ENCODE peak calls at places on chromosomes 11 and 22, in seven cellular contexts. U, Z, M, R, F, C and E are unnamed samples.

GRCh38 chr11:105718641-105719040 is 108.8 kb downstream of the GRIA4 start:
- DNase-seq in U (no peak), Z (no peak), M (no peak), R (no peak), F (peak; percentile 21), C (no peak), E (peak; percentile 4)

GRCh38 chr22:50621948-50622722 is 5.8 kb downstream of the ARSA start:
- DNase-seq in U (no peak), Z (no peak), M (peak; percentile 36), R (no peak), F (no peak), C (peak; percentile 50), E (peak; percentile 20)

GRCh38 chr11:79939111-79939510 is 498.3 kb upstream of the TENM4 start:
- DNase-seq in U (no peak), Z (no peak), M (no peak), R (peak; percentile 46), F (no peak), C (no peak), E (no peak)

GRCh38 chr11:124748100-124748418 is 4.0 kb downstream of the VSIG2 start:
- DNase-seq in U (no peak), Z (no peak), M (no peak), R (no peak), F (no peak), C (no peak), E (no peak)

GRCh38 chr22:27331526-27332281 is 469.9 kb downstream of the MN1 start:
- DNase-seq in U (no peak), Z (peak; percentile 44), M (peak; percentile 63), R (peak; percentile 27), F (peak; percentile 84), C (peak; percentile 73), E (no peak)

GRCh38 chr11:8699903-8700302 is 17.3 kb downstream of the RPL27A start:
- DNase-seq in U (no peak), Z (peak; percentile 82), M (peak; percentile 79), R (peak; percentile 55), F (peak; percentile 35), C (no peak), E (no peak)

GRCh38 chr11:59783632-59784090 is 26.9 kb downstream of the MRPL16 start:
- DNase-seq in U (no peak), Z (no peak), M (no peak), R (no peak), F (no peak), C (no peak), E (no peak)

GRCh38 chr22:16975155-16975885 is 32.7 kb downstream of the GAB4 start:
- DNase-seq in U (no peak), Z (no peak), M (no peak), R (no peak), F (no peak), C (no peak), E (no peak)

GRCh38 chr22:47169801-47170140 is 407.3 kb downstream of the TBC1D22A start:
- DNase-seq in U (no peak), Z (no peak), M (no peak), R (no peak), F (no peak), C (no peak), E (no peak)

GRCh38 chr11:63557548-63557947 is 5.6 kb downstream of the PLAAT2 start:
- DNase-seq in U (no peak), Z (no peak), M (peak; percentile 3), R (no peak), F (no peak), C (no peak), E (no peak)

GRCh38 chr11:108606495-108607160 is 13.1 kb upstream of the EXPH5 start:
- DNase-seq in U (no peak), Z (peak; percentile 16), M (no peak), R (peak; percentile 4), F (no peak), C (no peak), E (no peak)

GRCh38 chr11:69238562-69239319 is 55.2 kb upstream of the MYEOV start:
- DNase-seq in U (no peak), Z (no peak), M (peak; percentile 2), R (no peak), F (no peak), C (no peak), E (no peak)

GRCh38 chr22:27238935-27239510 is 562.5 kb downstream of the MN1 start:
- DNase-seq in U (no peak), Z (peak; percentile 38), M (no peak), R (peak; percentile 97), F (peak; percentile 94), C (no peak), E (peak; percentile 58)

GRCh38 chr22:22548910-22549309 is 10.2 kb downstream of the PRAME start:
- DNase-seq in U (no peak), Z (no peak), M (no peak), R (no peak), F (no peak), C (no peak), E (no peak)

GRCh38 chr11:126853732-126854131 is 146.8 kb downstream of the KIRREL3 start:
- DNase-seq in U (no peak), Z (no peak), M (no peak), R (peak; percentile 78), F (no peak), C (no peak), E (no peak)

GRCh38 chr22:45194686-45195085 is 31.0 kb downstream of the NUP50 start:
- DNase-seq in U (no peak), Z (no peak), M (no peak), R (no peak), F (no peak), C (peak; percentile 39), E (no peak)

GRCh38 chr22:24358105-24358836 is 69.1 kb upstream of the ADORA2A start:
- DNase-seq in U (no peak), Z (no peak), M (no peak), R (peak; percentile 21), F (peak; percentile 59), C (no peak), E (no peak)

GRCh38 chr22:22197993-22198402 is 46.6 kb upstream of the VPREB1 start:
- DNase-seq in U (no peak), Z (no peak), M (no peak), R (no peak), F (no peak), C (no peak), E (no peak)

GRCh38 chr22:17794726-17795125 is 20.5 kb upstream of the BID start:
- DNase-seq in U (no peak), Z (no peak), M (no peak), R (no peak), F (no peak), C (no peak), E (no peak)

GRCh38 chr11:10694481-10695239 is 1.1 kb upstream of the IRAG1 start:
- DNase-seq in U (no peak), Z (no peak), M (no peak), R (peak; percentile 83), F (peak; percentile 26), C (no peak), E (no peak)

GRCh38 chr11:126352934-126353801 is 2.3 kb upstream of the ST3GAL4 start:
- DNase-seq in U (no peak), Z (peak; percentile 88), M (no peak), R (peak; percentile 75), F (peak; percentile 69), C (no peak), E (peak; percentile 9)

GRCh38 chr11:114088216-114088615 is 28.7 kb downstream of the ZBTB16 start:
- DNase-seq in U (no peak), Z (no peak), M (no peak), R (no peak), F (no peak), C (no peak), E (no peak)
- H3K4me1 ChIP-seq in U (peaks cover 29% of the 10 kb centered on the region), Z (no peaks in the 10 kb centered on the region), M (no peaks in the 10 kb centered on the region), R (no peaks in the 10 kb centered on the region), F (no peaks in the 10 kb centered on the region), C (peaks cover 7% of the 10 kb centered on the region), E (no peaks in the 10 kb centered on the region)

DNA sequence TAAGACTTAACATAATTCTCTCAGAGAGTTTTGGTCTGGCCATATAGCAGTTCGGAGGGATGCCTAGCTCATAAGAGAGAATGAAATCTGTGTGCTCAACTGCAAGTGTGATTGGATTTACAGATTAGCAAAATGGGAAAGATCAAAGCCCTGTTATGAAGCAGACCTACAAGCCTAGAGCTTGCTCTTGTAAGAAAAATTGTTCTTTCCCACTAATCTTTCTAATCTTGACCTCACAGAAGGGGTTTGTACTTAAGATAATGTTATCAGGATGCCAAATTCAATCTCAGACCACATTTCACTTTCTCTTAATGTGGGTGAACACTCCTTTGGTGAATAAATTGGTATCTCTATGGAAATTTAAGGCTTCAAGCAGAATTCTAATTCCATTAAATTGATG is 267.2 kb downstream of the RAB38 start:
- DNase-seq in U (no peak), Z (peak; percentile 52), M (no peak), R (no peak), F (no peak), C (no peak), E (no peak)
- H2BK5ac ChIP-seq in U (no peak overlapping the region), Z (no peak overlapping the region), M (no peak overlapping the region), R (no peak overlapping the region), F (no peak overlapping the region), C (no peak overlapping the region), E (no peak overlapping the region)

DNA sequence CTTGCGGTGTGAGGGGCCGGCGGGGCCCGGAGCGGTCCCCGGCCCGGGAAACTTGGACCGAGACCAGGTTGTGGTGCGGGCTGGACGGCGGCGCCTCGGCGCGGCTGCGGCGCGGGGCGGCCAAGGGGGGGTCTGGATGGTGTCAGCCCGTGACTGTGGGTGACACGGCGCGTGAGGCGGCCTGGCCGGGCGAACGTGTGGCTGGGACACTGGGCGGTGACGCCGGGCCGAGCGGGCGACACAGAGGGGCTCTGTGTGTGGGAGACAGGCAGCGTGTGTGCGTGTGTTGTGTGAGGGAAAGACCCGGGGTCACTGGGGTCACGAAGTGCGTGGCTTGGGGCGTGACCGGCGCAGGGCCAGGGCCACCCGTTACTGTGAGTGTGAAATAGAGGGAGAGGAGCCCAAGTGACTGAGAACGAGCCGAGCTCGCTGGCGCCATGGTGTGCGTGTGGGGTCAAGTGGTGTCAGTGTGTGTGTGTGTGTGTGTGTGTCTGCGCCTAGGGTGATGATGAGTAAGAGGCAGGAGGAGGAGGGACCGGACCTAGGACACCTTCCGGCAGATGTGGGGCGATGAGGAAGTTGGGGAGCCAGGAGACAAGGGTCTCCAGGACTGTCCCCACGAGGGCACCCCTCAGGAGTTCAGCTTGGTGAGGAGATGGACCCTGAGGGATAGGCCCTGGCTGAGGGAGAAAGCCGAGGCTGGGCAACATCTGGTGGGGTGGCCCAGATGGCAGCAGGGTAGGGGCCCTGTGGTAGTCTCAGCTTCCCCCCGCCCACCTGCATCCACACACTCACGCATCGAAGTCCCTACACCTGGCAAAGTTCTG is 817 bp downstream of the RELT start:
- DNase-seq in U (no peak), Z (peak; percentile 74), M (no peak), R (peak; percentile 72), F (peak; percentile 96), C (no peak), E (peak; percentile 47)
- H3K4me1 ChIP-seq in U (peaks cover 14% of the 10 kb centered on the region), Z (no peaks in the 10 kb centered on the region), M (peaks cover 3% of the 10 kb centered on the region), R (peaks cover 6% of the 10 kb centered on the region), F (peaks cover 23% of the 10 kb centered on the region), C (peaks cover 10% of the 10 kb centered on the region), E (peaks cover 13% of the 10 kb centered on the region)

GRCh38 chr11:45537617-45538016 is 127.8 kb downstream of the CHST1 start:
- DNase-seq in U (no peak), Z (no peak), M (no peak), R (peak; percentile 2), F (no peak), C (no peak), E (no peak)

GRCh38 chr11:45538363-45538762 is 127.1 kb downstream of the CHST1 start:
- DNase-seq in U (no peak), Z (no peak), M (no peak), R (no peak), F (no peak), C (no peak), E (no peak)

GRCh38 chr11:45532552-45532951 is 132.9 kb downstream of the CHST1 start:
- DNase-seq in U (no peak), Z (no peak), M (no peak), R (no peak), F (no peak), C (no peak), E (no peak)

GRCh38 chr11:45534132-45534531 is 131.3 kb downstream of the CHST1 start:
- DNase-seq in U (no peak), Z (no peak), M (no peak), R (no peak), F (no peak), C (no peak), E (no peak)

GRCh38 chr11:45535033-45535432 is 130.4 kb downstream of the CHST1 start:
- DNase-seq in U (no peak), Z (no peak), M (no peak), R (no peak), F (no peak), C (no peak), E (no peak)
- H2BK5ac ChIP-seq in U (no peak overlapping the region), Z (no peak overlapping the region), M (no peak overlapping the region), R (no peak overlapping the region), F (no peak overlapping the region), C (no peak overlapping the region), E (no peak overlapping the region)